ENCODE peak calls at places on chromosomes 4 and X, in seven cellular contexts. U is stomach, F is neural crest cell, X is H9, W is pancreas, M is WTC11, R is endodermal cell. D is an unnamed sample.

GRCh38 chrX:143094501-143095110 is 68.9 kb downstream of the SPANXN4 start:
- DNase-seq in M (no peak), U (no peak), X (no peak), F (no peak), R (no peak), W (no peak), D (no peak)

GRCh38 chr4:123250843-123251242 is 145.8 kb upstream of the SPRY1 start:
- DNase-seq in F (no peak), M (no peak), U (no peak), R (no peak), W (no peak), X (no peak), D (no peak)

GRCh38 chr4:186067757-186068385 is 1.1 kb upstream of the TLR3 start:
- DNase-seq in W (peak; percentile 84), M (peak; percentile 30), U (peak; percentile 79), R (peak; percentile 64), X (peak; percentile 52), F (no peak), D (no peak)

GRCh38 chr4:2261110-2261852 is 628 bp downstream of the MXD4 start:
- DNase-seq in M (peak; percentile 48), R (peak; percentile 76), W (peak; percentile 61), U (peak; percentile 64), X (no peak), F (peak; percentile 40), D (peak; percentile 29)

GRCh38 chr4:19577121-19577520 is 674.6 kb upstream of the SLIT2 start:
- DNase-seq in R (no peak), W (no peak), U (no peak), F (no peak), X (no peak), M (no peak), D (no peak)

GRCh38 chr4:55554453-55555030 is 7.8 kb upstream of the CLOCK start:
- DNase-seq in X (no peak), U (no peak), F (no peak), R (no peak), M (no peak), W (no peak), D (no peak)

GRCh38 chr4:137934921-137935320 is 307.2 kb downstream of the SLC7A11 start:
- DNase-seq in W (no peak), F (no peak), R (no peak), U (no peak), M (no peak), X (no peak), D (no peak)

GRCh38 chrX:71256051-71256450 is 2.1 kb upstream of the ZMYM3 start:
- DNase-seq in M (no peak), F (no peak), W (no peak), X (no peak), U (no peak), R (no peak), D (no peak)

GRCh38 chr4:44326716-44327115 is 121.9 kb downstream of the KCTD8 start:
- DNase-seq in W (no peak), R (no peak), M (no peak), U (no peak), F (no peak), X (no peak), D (no peak)

GRCh38 chr4:138645289-138645688 is 370.3 kb upstream of the NOCT start:
- DNase-seq in W (no peak), M (no peak), X (no peak), U (no peak), R (no peak), F (no peak), D (no peak)

GRCh38 chr4:48585401-48585800 is 95.3 kb downstream of the ZAR1 start:
- DNase-seq in F (no peak), R (no peak), M (no peak), W (no peak), U (no peak), X (no peak), D (no peak)

GRCh38 chr4:53929955-53930798 is 134.2 kb downstream of the CHIC2 start:
- DNase-seq in R (peak; percentile 91), M (peak; percentile 69), F (peak; percentile 62), W (peak; percentile 73), U (peak; percentile 73), X (peak; percentile 80), D (peak; percentile 60)

GRCh38 chrX:137354851-137355250 is 211.1 kb upstream of the ZIC3 start:
- DNase-seq in F (no peak), M (no peak), U (no peak), X (no peak), W (no peak), R (no peak), D (no peak)

GRCh38 chrX:137353404-137353803 is 212.5 kb upstream of the ZIC3 start:
- DNase-seq in U (no peak), F (no peak), R (no peak), M (no peak), W (no peak), X (no peak), D (no peak)

DNA sequence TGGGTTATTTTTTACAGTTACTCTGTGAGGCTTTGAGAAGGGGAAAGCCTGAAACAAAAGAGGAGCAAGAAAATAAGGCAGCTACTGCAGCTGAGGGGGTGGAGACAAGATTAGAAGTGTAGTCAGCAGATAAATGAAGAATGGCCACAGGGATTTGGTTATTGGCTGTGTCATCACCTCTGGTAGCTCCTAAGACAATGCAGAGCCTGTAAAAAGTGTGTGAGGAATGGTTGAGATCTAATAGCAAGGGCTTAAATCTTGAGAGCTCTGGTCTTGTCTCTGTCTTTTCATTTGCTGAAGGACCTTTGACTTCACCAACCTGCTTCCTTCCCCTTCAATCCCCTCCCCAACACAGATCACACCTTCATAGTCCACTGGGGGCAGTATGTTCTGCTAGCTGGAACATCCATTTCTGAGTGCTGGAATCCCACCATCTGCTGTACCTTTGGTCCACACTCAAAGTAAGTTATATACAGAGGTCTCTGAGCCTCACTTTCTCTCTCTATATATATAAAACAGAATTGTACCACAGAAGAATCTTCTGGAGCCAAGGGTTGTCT is 213.7 kb upstream of the ZIC3 start:
- DNase-seq in U (no peak), X (no peak), R (peak; percentile 52), F (no peak), M (peak; percentile 10), W (no peak), D (no peak)
- TF ChIP-seq CTCF in U (no peak), X (peak; percentile 51), R (peak; percentile 64), F (no peak), M (no peak), W (no peak), D (no peak)

GRCh38 chr4:141772838-141773237 is 136.5 kb downstream of the IL15 start:
- DNase-seq in X (no peak), U (no peak), F (no peak), W (no peak), M (no peak), R (no peak), D (no peak)

GRCh38 chr4:141768954-141769353 is 132.6 kb downstream of the IL15 start:
- DNase-seq in F (no peak), X (no peak), W (no peak), M (no peak), R (no peak), U (no peak), D (no peak)

GRCh38 chr4:141771889-141772830 is 135.8 kb downstream of the IL15 start:
- DNase-seq in R (no peak), X (no peak), W (no peak), F (no peak), M (no peak), U (no peak), D (no peak)
- TF ChIP-seq CTCF in R (no peak), X (no peak), W (no peak), F (no peak), M (no peak), U (no peak), D (no peak)

DNA sequence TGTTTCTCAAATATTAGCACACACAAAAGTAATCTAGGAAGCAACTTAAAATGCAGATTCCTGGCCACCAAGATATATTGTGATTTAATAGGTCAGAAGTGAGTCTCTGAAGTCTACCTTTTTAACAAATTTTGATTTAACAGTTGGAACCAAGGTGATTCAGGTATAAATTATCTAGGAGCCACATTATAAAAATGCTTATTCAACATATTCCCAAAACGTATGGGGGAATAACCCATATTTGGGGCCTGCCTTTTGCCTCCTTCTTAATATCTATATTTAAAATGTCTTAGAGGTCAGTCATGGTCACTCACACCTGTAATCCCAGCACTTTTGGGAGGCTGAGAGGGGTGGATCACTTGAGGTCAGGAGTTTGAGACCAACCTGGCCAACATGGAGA is 23.8 kb upstream of the DSPP start:
- DNase-seq in U (no peak), M (no peak), X (no peak), F (no peak), W (no peak), R (no peak), D (no peak)
- TF ChIP-seq CTCF in U (no peak), M (no peak), X (no peak), F (no peak), W (no peak), R (no peak), D (no peak)

GRCh38 chr4:103204114-103204513 is 6.0 kb upstream of the CENPE start:
- DNase-seq in R (no peak), W (no peak), U (no peak), F (no peak), M (no peak), X (no peak), D (no peak)
- TF ChIP-seq CTCF in R (peak; percentile 69), W (no peak), U (no peak), F (peak; percentile 64), M (no peak), X (peak; percentile 63), D (no peak)

GRCh38 chr4:16162891-16163290 is 63.4 kb downstream of the TAPT1 start:
- DNase-seq in W (no peak), R (no peak), F (no peak), M (no peak), U (no peak), X (no peak), D (no peak)
- TF ChIP-seq CTCF in W (no peak), R (no peak), F (no peak), M (no peak), U (no peak), X (no peak), D (no peak)

GRCh38 chr4:83369825-83370639 is 35.4 kb upstream of the HPSE start:
- DNase-seq in X (no peak), R (no peak), M (no peak), U (no peak), F (no peak), W (no peak), D (no peak)
- TF ChIP-seq CTCF in X (no peak), R (no peak), M (no peak), U (no peak), F (no peak), W (no peak), D (no peak)

GRCh38 chr4:115042496-115042895 is 70.9 kb downstream of the NDST4 start:
- DNase-seq in R (peak; percentile 53), X (no peak), W (no peak), M (peak; percentile 16), U (no peak), F (no peak), D (no peak)
- TF ChIP-seq CTCF in R (peak; percentile 81), X (peak; percentile 72), W (no peak), M (peak; percentile 41), U (no peak), F (peak; percentile 54), D (no peak)

DNA sequence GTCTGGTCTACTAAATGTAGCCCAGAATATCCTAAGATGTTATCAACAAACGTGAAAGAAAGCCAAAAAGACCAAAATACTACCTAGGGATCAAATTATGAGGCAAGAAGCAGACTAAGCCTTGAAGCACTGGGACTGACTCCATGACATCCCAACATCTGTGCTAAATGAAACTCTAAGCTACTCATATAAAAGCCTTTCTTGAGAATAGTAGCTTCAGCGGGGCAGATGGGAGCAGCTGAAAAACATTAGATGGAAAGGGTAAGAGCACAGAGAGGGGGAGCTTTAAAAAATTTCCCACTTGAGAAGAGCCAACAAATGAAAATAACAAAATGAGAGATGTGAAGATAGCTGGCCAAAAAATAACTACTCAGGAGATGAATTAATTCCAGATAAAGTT is 81.7 kb downstream of the MAD2L1 start:
- DNase-seq in U (no peak), M (no peak), R (no peak), X (no peak), F (no peak), W (no peak), D (no peak)
- TF ChIP-seq CTCF in U (no peak), M (no peak), R (no peak), X (no peak), F (no peak), W (no peak), D (no peak)

D was measured in mesothelial cell of epicardium.